ENCODE peak calls at places on chromosomes 5 and 9, in nine cellular contexts. L is substantia nigra, D is esophagus squamous epithelium, Y is left cardiac atrium, U is AG08396, V is DMS 273 treated with DMSO at 0.1 percent for 48 hours, G is HEK293T, F is spleen, T is OCI-M1. S is an unnamed sample.

GRCh38 chr5:175802361-175802760 is 69.0 kb upstream of the CPLX2 start:
- DNase-seq in L (no peak), D (no peak), Y (no peak), U (no peak), V (no peak), G (no peak), F (no peak), T (no peak), S (no peak)

GRCh38 chr5:6759401-6759800 is 46.2 kb downstream of the TENT4A start:
- DNase-seq in L (no peak), D (no peak), Y (no peak), U (no peak), V (no peak), G (no peak), F (no peak), T (no peak), S (peak)

GRCh38 chr5:133910596-133910995 is 57.8 kb downstream of the C5orf15 start:
- DNase-seq in L (no peak), D (no peak), Y (no peak), U (no peak), V (no peak), G (no peak), F (no peak), T (no peak), S (no peak)

GRCh38 chr5:158313739-158314464 is 455.0 kb upstream of the CLINT1 start:
- DNase-seq in L (no peak), D (no peak), Y (no peak), U (no peak), V (peak), G (no peak), F (no peak), T (no peak), S (no peak)

GRCh38 chr5:82599030-82599429 is 320.9 kb upstream of the RPS23 start:
- DNase-seq in L (no peak), D (no peak), Y (no peak), U (no peak), V (no peak), G (no peak), F (no peak), T (no peak), S (no peak)

GRCh38 chr9:29548436-29548835 is 1975.2 kb upstream of the C9orf72 start:
- DNase-seq in L (no peak), D (no peak), Y (no peak), U (no peak), V (no peak), G (no peak), F (no peak), T (no peak), S (no peak)

GRCh38 chr9:131382850-131383729 is 10.8 kb upstream of the PRRC2B start:
- DNase-seq in L (no peak), D (no peak), Y (peak), U (peak), V (peak), G (peak), F (no peak), T (no peak), S (no peak)

GRCh38 chr5:60633336-60633735 is 66.6 kb downstream of the DEPDC1B start:
- DNase-seq in L (no peak), D (no peak), Y (no peak), U (peak), V (no peak), G (no peak), F (no peak), T (peak), S (peak)

GRCh38 chr9:117523531-117524153 is 108.8 kb upstream of the ASTN2 start:
- DNase-seq in L (no peak), D (no peak), Y (no peak), U (no peak), V (no peak), G (no peak), F (no peak), T (peak), S (no peak)

GRCh38 chr5:139577689-139578347 is 16.7 kb downstream of the UBE2D2 start:
- DNase-seq in L (no peak), D (no peak), Y (no peak), U (no peak), V (no peak), G (no peak), F (no peak), T (no peak), S (no peak)

GRCh38 chr5:125023673-125024072 is 277.2 kb upstream of the ZNF608 start:
- DNase-seq in L (no peak), D (no peak), Y (no peak), U (no peak), V (no peak), G (no peak), F (no peak), T (no peak), S (no peak)

GRCh38 chr5:124659798-124660197 is 86.6 kb downstream of the ZNF608 start:
- DNase-seq in L (no peak), D (no peak), Y (no peak), U (no peak), V (no peak), G (no peak), F (no peak), T (no peak), S (no peak)

GRCh38 chr5:96657068-96657467 is 5.1 kb upstream of the CAST start:
- DNase-seq in L (no peak), D (no peak), Y (no peak), U (peak), V (no peak), G (no peak), F (no peak), T (peak), S (peak)

GRCh38 chr5:3417376-3417943 is 178.2 kb upstream of the IRX1 start:
- DNase-seq in L (no peak), D (no peak), Y (no peak), U (no peak), V (no peak), G (no peak), F (no peak), T (no peak), S (no peak)

GRCh38 chr5:61575103-61575502 is 243.0 kb downstream of the ZSWIM6 start:
- DNase-seq in L (no peak), D (no peak), Y (no peak), U (peak), V (peak), G (no peak), F (no peak), T (peak), S (no peak)

GRCh38 chr5:174999581-174999980 is 275.2 kb downstream of the MSX2 start:
- DNase-seq in L (no peak), D (no peak), Y (no peak), U (no peak), V (no peak), G (no peak), F (no peak), T (no peak), S (no peak)

GRCh38 chr5:140249536-140249935 is 53.4 kb downstream of the PFDN1 start:
- DNase-seq in L (no peak), D (no peak), Y (no peak), U (no peak), V (no peak), G (no peak), F (no peak), T (no peak), S (no peak)

GRCh38 chr9:81627481-81627880 is 61.9 kb downstream of the TLE1 start:
- DNase-seq in L (no peak), D (no peak), Y (no peak), U (no peak), V (no peak), G (no peak), F (no peak), T (no peak), S (no peak)

GRCh38 chr5:112923148-112923917 is 1.3 kb upstream of the REEP5 start:
- DNase-seq in L (no peak), D (no peak), Y (no peak), U (no peak), V (no peak), G (no peak), F (no peak), T (peak), S (no peak)

GRCh38 chr5:154712518-154713437 is 42.4 kb upstream of the LARP1 start:
- DNase-seq in L (no peak), D (no peak), Y (no peak), U (no peak), V (no peak), G (no peak), F (no peak), T (no peak), S (no peak)

GRCh38 chr9:127550277-127550676 is 61.8 kb upstream of the STXBP1 start:
- DNase-seq in L (no peak), D (no peak), Y (no peak), U (no peak), V (no peak), G (no peak), F (no peak), T (no peak), S (no peak)

GRCh38 chr5:110335361-110336046 is 391.0 kb downstream of the TMEM232 start:
- DNase-seq in L (no peak), D (no peak), Y (no peak), U (peak), V (no peak), G (no peak), F (no peak), T (no peak), S (no peak)

GRCh38 chr9:37617837-37618236 is 25.4 kb upstream of the TOMM5 start:
- DNase-seq in L (no peak), D (no peak), Y (no peak), U (peak), V (no peak), G (no peak), F (no peak), T (no peak), S (no peak)

GRCh38 chr9:111890254-111890791 is 6.3 kb upstream of the UGCG start:
- DNase-seq in L (no peak), D (no peak), Y (no peak), U (no peak), V (no peak), G (no peak), F (no peak), T (no peak), S (no peak)

GRCh38 chr9:75445122-75445521 is 356.8 kb downstream of the OSTF1 start:
- DNase-seq in L (no peak), D (no peak), Y (no peak), U (no peak), V (no peak), G (no peak), F (no peak), T (no peak), S (no peak)

GRCh38 chr5:35752012-35752411 is 104.7 kb upstream of the IL7R start:
- DNase-seq in L (no peak), D (no peak), Y (no peak), U (no peak), V (no peak), G (no peak), F (no peak), T (no peak), S (no peak)

GRCh38 chr5:54637654-54638053 is 120.1 kb downstream of the SNX18 start:
- DNase-seq in L (peak), D (no peak), Y (peak), U (no peak), V (no peak), G (no peak), F (no peak), T (no peak), S (no peak)

GRCh38 chr5:172543484-172544298 is 89.4 kb upstream of the SH3PXD2B start:
- DNase-seq in L (no peak), D (no peak), Y (no peak), U (no peak), V (no peak), G (no peak), F (peak), T (no peak), S (peak)

GRCh38 chr5:38468202-38468656 is 88.2 kb downstream of the LIFR start:
- DNase-seq in L (no peak), D (no peak), Y (peak), U (peak), V (no peak), G (no peak), F (no peak), T (no peak), S (peak)

GRCh38 chr9:16175461-16175860 is 622.6 kb downstream of the CCDC171 start:
- DNase-seq in L (no peak), D (no peak), Y (no peak), U (no peak), V (no peak), G (no peak), F (no peak), T (no peak), S (no peak)

GRCh38 chr5:36452394-36453100 is 150.8 kb upstream of the RANBP3L start:
- DNase-seq in L (no peak), D (no peak), Y (no peak), U (no peak), V (no peak), G (no peak), F (no peak), T (no peak), S (no peak)

GRCh38 chr9:133769511-133770075 is 31.4 kb upstream of the SARDH start:
- DNase-seq in L (no peak), D (no peak), Y (no peak), U (no peak), V (no peak), G (no peak), F (peak), T (no peak), S (peak)